ENCODE peak calls at places on chromosomes 5 and 9, in ten cellular contexts. R, X, V, T, M, G, P, O, Z and J are unnamed samples.

GRCh38 chr9:112299514-112299913 is 33.9 kb downstream of the PTBP3 start:
- DNase-seq in O (peak; percentile 84), G (no peak), M (peak; percentile 43), Z (peak; percentile 24), P (peak; percentile 40), X (peak; percentile 20), T (no peak), R (no peak), V (no peak), J (peak; percentile 63)

GRCh38 chr9:33157960-33158359 is 9.2 kb downstream of the B4GALT1 start:
- DNase-seq in V (peak; percentile 23), G (peak; percentile 81), R (peak; percentile 14), M (no peak), X (no peak), T (no peak), P (no peak), Z (no peak), O (no peak), J (no peak)

GRCh38 chr5:78811121-78811832 is 162.7 kb upstream of the LHFPL2 start:
- DNase-seq in X (no peak), R (no peak), Z (no peak), T (no peak), O (peak; percentile 15), G (no peak), V (no peak), P (no peak), M (no peak), J (no peak)

GRCh38 chr5:38022621-38023020 is 182.8 kb upstream of the GDNF start:
- DNase-seq in X (no peak), M (no peak), R (no peak), O (no peak), V (no peak), G (no peak), T (no peak), P (no peak), Z (no peak), J (no peak)

GRCh38 chr5:54547711-54548250 is 30.2 kb downstream of the SNX18 start:
- DNase-seq in R (no peak), X (peak; percentile 76), G (no peak), P (peak; percentile 6), V (peak; percentile 85), T (no peak), O (peak; percentile 92), Z (peak; percentile 65), M (peak; percentile 72), J (peak; percentile 85)

GRCh38 chr5:113447651-113448050 is 12.9 kb upstream of the TSSK1B start:
- DNase-seq in Z (peak; percentile 38), O (peak; percentile 6), T (no peak), R (no peak), G (peak; percentile 51), V (no peak), M (no peak), P (peak; percentile 23), X (no peak), J (peak; percentile 24)

GRCh38 chr5:58322453-58322852 is 137.4 kb downstream of the PLK2 start:
- DNase-seq in G (no peak), R (no peak), X (no peak), Z (peak; percentile 51), V (no peak), P (no peak), O (peak; percentile 8), M (peak; percentile 14), T (no peak), J (peak; percentile 57)

GRCh38 chr5:11050596-11051304 is 289.7 kb upstream of the DAP start:
- DNase-seq in R (no peak), X (no peak), M (no peak), V (no peak), G (no peak), O (peak; percentile 40), T (no peak), P (no peak), Z (peak; percentile 92), J (no peak)

GRCh38 chr5:8462565-8462964 is 593.6 kb downstream of the MTRR start:
- DNase-seq in O (no peak), M (no peak), V (no peak), X (no peak), R (no peak), Z (peak; percentile 68), P (no peak), G (no peak), T (no peak), J (no peak)

GRCh38 chr5:8461543-8461942 is 592.6 kb downstream of the MTRR start:
- DNase-seq in Z (peak; percentile 29), R (no peak), G (no peak), X (no peak), V (no peak), P (no peak), M (no peak), O (no peak), T (no peak), J (no peak)

GRCh38 chr5:8456846-8457186 is 587.9 kb downstream of the MTRR start:
- DNase-seq in P (no peak), R (no peak), X (no peak), Z (no peak), O (no peak), T (no peak), V (no peak), G (no peak), M (no peak), J (peak; percentile 76)

GRCh38 chr5:8457187-8458037 is 588.5 kb downstream of the MTRR start:
- DNase-seq in M (peak; percentile 94), R (peak; percentile 90), X (peak; percentile 96), T (peak; percentile 97), V (peak; percentile 97), Z (no peak), P (peak; percentile 84), O (peak; percentile 94), G (peak; percentile 94), J (peak; percentile 99)

GRCh38 chr5:8458038-8458383 is 589.1 kb downstream of the MTRR start:
- DNase-seq in M (no peak), G (peak; percentile 25), V (no peak), P (no peak), X (peak; percentile 20), T (no peak), R (no peak), O (peak; percentile 36), Z (no peak), J (peak; percentile 41)
- H3K4me3 ChIP-seq in M (peak overlapping the region; percentile 81), G (peak overlapping the region; percentile 55), V (peak overlapping the region; percentile 93), P (peak overlapping the region; percentile 62), X (peak overlapping the region; percentile 59), T (peak overlapping the region; percentile 74), R (peak overlapping the region; percentile 75), O (peak overlapping the region; percentile 55), Z (no peak overlapping the region), J (peak overlapping the region; percentile 82)

DNA sequence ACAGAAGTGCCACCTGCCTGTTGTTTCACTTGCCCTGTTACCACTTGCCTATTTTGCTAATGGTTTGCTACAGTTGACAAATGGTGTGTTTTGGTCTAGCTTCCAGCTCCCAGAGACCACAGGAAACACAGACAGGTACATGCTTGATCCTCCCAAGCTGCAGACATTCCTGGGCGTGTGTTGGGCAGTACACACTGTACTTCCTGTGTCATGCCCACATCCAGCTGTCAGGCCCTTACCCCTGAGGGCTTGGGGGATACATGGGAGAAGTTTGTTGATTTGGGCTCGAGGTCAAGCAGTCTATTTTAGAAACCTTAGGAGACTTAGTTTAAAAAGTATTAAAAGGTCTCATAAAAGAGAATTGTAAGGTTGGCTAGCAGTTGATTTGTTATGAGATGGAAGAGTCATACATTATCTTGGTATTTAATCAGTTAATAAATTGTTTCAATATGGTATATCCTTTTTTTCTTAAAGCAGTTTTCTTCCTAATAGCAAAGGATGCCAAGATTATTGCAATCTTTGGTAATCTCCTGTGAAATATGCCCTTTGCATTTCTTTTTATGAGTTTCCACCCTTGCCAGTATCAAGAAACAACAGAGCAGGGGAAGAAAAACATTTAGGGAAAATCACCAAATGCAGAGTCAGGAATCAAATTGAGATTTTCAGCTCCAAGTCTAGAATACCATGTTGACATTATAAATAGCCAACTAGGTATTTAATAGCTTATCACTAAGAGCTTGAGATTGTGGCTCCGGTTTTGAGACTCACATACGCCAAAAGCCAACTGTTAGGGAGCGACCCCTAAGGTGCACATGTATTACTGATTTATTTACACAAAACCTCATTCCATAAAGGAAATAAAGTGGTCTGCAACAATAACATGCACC is 52.3 kb upstream of the CD180 start:
- DNase-seq in G (no peak), M (no peak), X (no peak), T (no peak), R (no peak), O (no peak), Z (peak; percentile 54), V (peak; percentile 65), P (no peak), J (no peak)
- TF ChIP-seq CTCF in G (no peak), M (no peak), X (no peak), T (no peak), R (no peak), O (no peak), Z (no peak), V (no peak), P (no peak), J (no peak)

GRCh38 chr9:130129425-130130061 is 42.7 kb upstream of the NCS1 start:
- DNase-seq in O (no peak), P (no peak), Z (no peak), M (peak; percentile 22), G (no peak), T (no peak), X (no peak), R (no peak), V (no peak), J (no peak)

GRCh38 chr9:130126721-130127429 is 45.3 kb upstream of the NCS1 start:
- DNase-seq in X (no peak), P (no peak), M (no peak), O (no peak), V (no peak), R (no peak), T (no peak), Z (no peak), G (no peak), J (no peak)

GRCh38 chr9:130124471-130124870 is 47.7 kb upstream of the NCS1 start:
- DNase-seq in V (no peak), R (no peak), T (no peak), M (no peak), O (no peak), P (no peak), Z (no peak), X (no peak), G (no peak), J (no peak)

GRCh38 chr9:130128251-130128650 is 44.0 kb upstream of the NCS1 start:
- DNase-seq in R (no peak), M (no peak), Z (no peak), G (no peak), P (no peak), X (no peak), T (no peak), V (no peak), O (no peak), J (peak; percentile 26)

GRCh38 chr9:130128782-130129424 is 43.3 kb upstream of the NCS1 start:
- DNase-seq in M (peak; percentile 92), T (peak; percentile 72), P (no peak), X (peak; percentile 53), R (no peak), O (peak; percentile 93), G (no peak), V (no peak), Z (peak; percentile 46), J (peak; percentile 85)
- H3K4me3 ChIP-seq in M (no peak overlapping the region), T (no peak overlapping the region), P (no peak overlapping the region), X (no peak overlapping the region), R (no peak overlapping the region), O (no peak overlapping the region), G (no peak overlapping the region), V (no peak overlapping the region), Z (no peak overlapping the region), J (no peak overlapping the region)

DNA sequence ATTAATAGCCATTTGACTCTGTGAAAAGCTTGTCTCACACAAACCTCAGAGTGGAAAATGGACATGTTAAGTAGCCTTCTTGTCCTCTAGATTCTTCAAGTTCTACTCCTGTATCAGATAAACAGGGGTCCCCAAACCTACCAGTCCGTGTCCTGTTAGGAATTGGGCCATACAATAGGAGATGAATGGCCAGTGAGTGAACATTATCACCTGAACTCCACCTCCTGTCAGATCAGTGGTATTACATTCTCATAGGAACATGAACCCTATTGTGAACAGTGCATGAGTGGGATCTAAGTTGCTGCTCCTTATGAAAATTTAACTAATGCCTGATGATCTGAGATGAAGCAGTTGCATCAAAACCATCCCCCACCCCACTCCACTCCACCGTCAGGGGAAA is 136.3 kb downstream of the TMEM232 start:
- DNase-seq in X (no peak), Z (peak; percentile 52), M (peak; percentile 11), G (peak; percentile 17), O (peak; percentile 37), P (peak; percentile 14), T (no peak), R (no peak), V (no peak), J (peak; percentile 17)
- TF ChIP-seq CTCF in X (peak; percentile 39), Z (peak; percentile 65), M (peak; percentile 69), G (peak; percentile 63), O (peak; percentile 50), P (peak; percentile 71), T (peak; percentile 45), R (no peak), V (peak; percentile 33), J (peak; percentile 35)